ENCODE peak calls at places on chromosome 22, in ten cellular contexts. One of them, this sample, is unnamed.

GRCh38 chr22:34858026-34858425 is 207.9 kb upstream of the ISX start:
- DNase-seq in stimulated activated CD4-positive, alpha-beta T cell treated with anti-CD3 and anti-CD28 coated beads, TNF-alpha, amount 100 ng/mL, for 4 hours: no peak
- DNase-seq in activated naive CD8-positive, alpha-beta T cell treated with anti-CD3 and anti-CD28 coated beads, Interleukin-2, amount 50 U/mL, for 16 hours: no peak
- DNase-seq in activated naive CD4-positive, alpha-beta T cell treated with anti-CD3 and anti-CD28 coated beads for 36 hours: no peak
- DNase-seq in pulmonary artery endothelial cell: no peak
- DNase-seq in activated CD4-positive, alpha-beta T cell treated with anti-CD3 and anti-CD28 coated beads for 36 hours: no peak
- DNase-seq in upper lobe of right lung: no peak
- DNase-seq in breast epithelium: no peak
- DNase-seq in ureter: no peak
- DNase-seq in NCI-H187: no peak
- DNase-seq in this sample: no peak

GRCh38 chr22:40202225-40202944 is 24.7 kb downstream of the TNRC6B start:
- DNase-seq in stimulated activated CD4-positive, alpha-beta T cell treated with anti-CD3 and anti-CD28 coated beads, TNF-alpha, amount 100 ng/mL, for 4 hours: no peak
- DNase-seq in activated naive CD8-positive, alpha-beta T cell treated with anti-CD3 and anti-CD28 coated beads, Interleukin-2, amount 50 U/mL, for 16 hours: no peak
- DNase-seq in activated naive CD4-positive, alpha-beta T cell treated with anti-CD3 and anti-CD28 coated beads for 36 hours: no peak
- DNase-seq in pulmonary artery endothelial cell: no peak
- DNase-seq in activated CD4-positive, alpha-beta T cell treated with anti-CD3 and anti-CD28 coated beads for 36 hours: no peak
- DNase-seq in upper lobe of right lung: no peak
- DNase-seq in breast epithelium: no peak
- DNase-seq in ureter: no peak
- DNase-seq in NCI-H187: no peak
- DNase-seq in this sample: no peak

GRCh38 chr22:17429516-17429915 is 60.3 kb downstream of the CECR2 start:
- DNase-seq in stimulated activated CD4-positive, alpha-beta T cell treated with anti-CD3 and anti-CD28 coated beads, TNF-alpha, amount 100 ng/mL, for 4 hours: no peak
- DNase-seq in activated naive CD8-positive, alpha-beta T cell treated with anti-CD3 and anti-CD28 coated beads, Interleukin-2, amount 50 U/mL, for 16 hours: no peak
- DNase-seq in activated naive CD4-positive, alpha-beta T cell treated with anti-CD3 and anti-CD28 coated beads for 36 hours: no peak
- DNase-seq in pulmonary artery endothelial cell: no peak
- DNase-seq in activated CD4-positive, alpha-beta T cell treated with anti-CD3 and anti-CD28 coated beads for 36 hours: no peak
- DNase-seq in upper lobe of right lung: no peak
- DNase-seq in breast epithelium: no peak
- DNase-seq in ureter: no peak
- DNase-seq in NCI-H187: no peak
- DNase-seq in this sample: no peak

GRCh38 chr22:37623075-37624016 is 14.7 kb downstream of the GGA1 start:
- DNase-seq in stimulated activated CD4-positive, alpha-beta T cell treated with anti-CD3 and anti-CD28 coated beads, TNF-alpha, amount 100 ng/mL, for 4 hours: peak
- DNase-seq in activated naive CD8-positive, alpha-beta T cell treated with anti-CD3 and anti-CD28 coated beads, Interleukin-2, amount 50 U/mL, for 16 hours: peak
- DNase-seq in activated naive CD4-positive, alpha-beta T cell treated with anti-CD3 and anti-CD28 coated beads for 36 hours: peak
- DNase-seq in pulmonary artery endothelial cell: no peak
- DNase-seq in activated CD4-positive, alpha-beta T cell treated with anti-CD3 and anti-CD28 coated beads for 36 hours: peak
- DNase-seq in upper lobe of right lung: peak
- DNase-seq in breast epithelium: no peak
- DNase-seq in ureter: no peak
- DNase-seq in NCI-H187: no peak
- DNase-seq in this sample: peak

GRCh38 chr22:27397948-27398330 is 403.6 kb downstream of the MN1 start:
- DNase-seq in stimulated activated CD4-positive, alpha-beta T cell treated with anti-CD3 and anti-CD28 coated beads, TNF-alpha, amount 100 ng/mL, for 4 hours: no peak
- DNase-seq in activated naive CD8-positive, alpha-beta T cell treated with anti-CD3 and anti-CD28 coated beads, Interleukin-2, amount 50 U/mL, for 16 hours: no peak
- DNase-seq in activated naive CD4-positive, alpha-beta T cell treated with anti-CD3 and anti-CD28 coated beads for 36 hours: no peak
- DNase-seq in pulmonary artery endothelial cell: no peak
- DNase-seq in activated CD4-positive, alpha-beta T cell treated with anti-CD3 and anti-CD28 coated beads for 36 hours: no peak
- DNase-seq in upper lobe of right lung: no peak
- DNase-seq in breast epithelium: no peak
- DNase-seq in ureter: peak
- DNase-seq in NCI-H187: no peak
- DNase-seq in this sample: no peak

GRCh38 chr22:43085658-43086606 is 3.3 kb downstream of the TTLL1 start:
- DNase-seq in stimulated activated CD4-positive, alpha-beta T cell treated with anti-CD3 and anti-CD28 coated beads, TNF-alpha, amount 100 ng/mL, for 4 hours: no peak
- DNase-seq in activated naive CD8-positive, alpha-beta T cell treated with anti-CD3 and anti-CD28 coated beads, Interleukin-2, amount 50 U/mL, for 16 hours: no peak
- DNase-seq in activated naive CD4-positive, alpha-beta T cell treated with anti-CD3 and anti-CD28 coated beads for 36 hours: no peak
- DNase-seq in pulmonary artery endothelial cell: no peak
- DNase-seq in activated CD4-positive, alpha-beta T cell treated with anti-CD3 and anti-CD28 coated beads for 36 hours: peak
- DNase-seq in upper lobe of right lung: no peak
- DNase-seq in breast epithelium: no peak
- DNase-seq in ureter: no peak
- DNase-seq in NCI-H187: no peak
- DNase-seq in this sample: no peak

GRCh38 chr22:17870408-17870807 is 96.1 kb upstream of the BID start:
- DNase-seq in stimulated activated CD4-positive, alpha-beta T cell treated with anti-CD3 and anti-CD28 coated beads, TNF-alpha, amount 100 ng/mL, for 4 hours: no peak
- DNase-seq in activated naive CD8-positive, alpha-beta T cell treated with anti-CD3 and anti-CD28 coated beads, Interleukin-2, amount 50 U/mL, for 16 hours: no peak
- DNase-seq in activated naive CD4-positive, alpha-beta T cell treated with anti-CD3 and anti-CD28 coated beads for 36 hours: no peak
- DNase-seq in pulmonary artery endothelial cell: no peak
- DNase-seq in activated CD4-positive, alpha-beta T cell treated with anti-CD3 and anti-CD28 coated beads for 36 hours: no peak
- DNase-seq in upper lobe of right lung: no peak
- DNase-seq in breast epithelium: no peak
- DNase-seq in ureter: no peak
- DNase-seq in NCI-H187: peak
- DNase-seq in this sample: no peak

GRCh38 chr22:27952091-27952490 is 33.0 kb upstream of the PITPNB start:
- DNase-seq in stimulated activated CD4-positive, alpha-beta T cell treated with anti-CD3 and anti-CD28 coated beads, TNF-alpha, amount 100 ng/mL, for 4 hours: no peak
- DNase-seq in activated naive CD8-positive, alpha-beta T cell treated with anti-CD3 and anti-CD28 coated beads, Interleukin-2, amount 50 U/mL, for 16 hours: no peak
- DNase-seq in activated naive CD4-positive, alpha-beta T cell treated with anti-CD3 and anti-CD28 coated beads for 36 hours: no peak
- DNase-seq in pulmonary artery endothelial cell: peak
- DNase-seq in activated CD4-positive, alpha-beta T cell treated with anti-CD3 and anti-CD28 coated beads for 36 hours: no peak
- DNase-seq in upper lobe of right lung: no peak
- DNase-seq in breast epithelium: no peak
- DNase-seq in ureter: no peak
- DNase-seq in NCI-H187: no peak
- DNase-seq in this sample: no peak

GRCh38 chr22:27541831-27542230 is 259.7 kb downstream of the MN1 start:
- DNase-seq in stimulated activated CD4-positive, alpha-beta T cell treated with anti-CD3 and anti-CD28 coated beads, TNF-alpha, amount 100 ng/mL, for 4 hours: no peak
- DNase-seq in activated naive CD8-positive, alpha-beta T cell treated with anti-CD3 and anti-CD28 coated beads, Interleukin-2, amount 50 U/mL, for 16 hours: no peak
- DNase-seq in activated naive CD4-positive, alpha-beta T cell treated with anti-CD3 and anti-CD28 coated beads for 36 hours: no peak
- DNase-seq in pulmonary artery endothelial cell: no peak
- DNase-seq in activated CD4-positive, alpha-beta T cell treated with anti-CD3 and anti-CD28 coated beads for 36 hours: no peak
- DNase-seq in upper lobe of right lung: no peak
- DNase-seq in breast epithelium: no peak
- DNase-seq in ureter: no peak
- DNase-seq in NCI-H187: no peak
- DNase-seq in this sample: no peak

GRCh38 chr22:39738746-39739145 is 154.8 kb downstream of the ENTHD1 start:
- DNase-seq in stimulated activated CD4-positive, alpha-beta T cell treated with anti-CD3 and anti-CD28 coated beads, TNF-alpha, amount 100 ng/mL, for 4 hours: no peak
- DNase-seq in activated naive CD8-positive, alpha-beta T cell treated with anti-CD3 and anti-CD28 coated beads, Interleukin-2, amount 50 U/mL, for 16 hours: no peak
- DNase-seq in activated naive CD4-positive, alpha-beta T cell treated with anti-CD3 and anti-CD28 coated beads for 36 hours: no peak
- DNase-seq in pulmonary artery endothelial cell: no peak
- DNase-seq in activated CD4-positive, alpha-beta T cell treated with anti-CD3 and anti-CD28 coated beads for 36 hours: no peak
- DNase-seq in upper lobe of right lung: no peak
- DNase-seq in breast epithelium: no peak
- DNase-seq in ureter: no peak
- DNase-seq in NCI-H187: no peak
- DNase-seq in this sample: no peak

GRCh38 chr22:36055376-36056310 is 27.0 kb upstream of the RBFOX2 start:
- DNase-seq in stimulated activated CD4-positive, alpha-beta T cell treated with anti-CD3 and anti-CD28 coated beads, TNF-alpha, amount 100 ng/mL, for 4 hours: no peak
- DNase-seq in activated naive CD8-positive, alpha-beta T cell treated with anti-CD3 and anti-CD28 coated beads, Interleukin-2, amount 50 U/mL, for 16 hours: no peak
- DNase-seq in activated naive CD4-positive, alpha-beta T cell treated with anti-CD3 and anti-CD28 coated beads for 36 hours: no peak
- DNase-seq in pulmonary artery endothelial cell: no peak
- DNase-seq in activated CD4-positive, alpha-beta T cell treated with anti-CD3 and anti-CD28 coated beads for 36 hours: no peak
- DNase-seq in upper lobe of right lung: no peak
- DNase-seq in breast epithelium: no peak
- DNase-seq in ureter: no peak
- DNase-seq in NCI-H187: no peak
- DNase-seq in this sample: no peak

GRCh38 chr22:50569896-50570535 is 7.3 kb upstream of the SYCE3 start:
- DNase-seq in stimulated activated CD4-positive, alpha-beta T cell treated with anti-CD3 and anti-CD28 coated beads, TNF-alpha, amount 100 ng/mL, for 4 hours: no peak
- DNase-seq in activated naive CD8-positive, alpha-beta T cell treated with anti-CD3 and anti-CD28 coated beads, Interleukin-2, amount 50 U/mL, for 16 hours: no peak
- DNase-seq in activated naive CD4-positive, alpha-beta T cell treated with anti-CD3 and anti-CD28 coated beads for 36 hours: no peak
- DNase-seq in pulmonary artery endothelial cell: no peak
- DNase-seq in activated CD4-positive, alpha-beta T cell treated with anti-CD3 and anti-CD28 coated beads for 36 hours: no peak
- DNase-seq in upper lobe of right lung: no peak
- DNase-seq in breast epithelium: no peak
- DNase-seq in ureter: no peak
- DNase-seq in NCI-H187: no peak
- DNase-seq in this sample: no peak

GRCh38 chr22:20644071-20644642 is 129.8 kb upstream of the SERPIND1 start:
- DNase-seq in stimulated activated CD4-positive, alpha-beta T cell treated with anti-CD3 and anti-CD28 coated beads, TNF-alpha, amount 100 ng/mL, for 4 hours: no peak
- DNase-seq in activated naive CD8-positive, alpha-beta T cell treated with anti-CD3 and anti-CD28 coated beads, Interleukin-2, amount 50 U/mL, for 16 hours: no peak
- DNase-seq in activated naive CD4-positive, alpha-beta T cell treated with anti-CD3 and anti-CD28 coated beads for 36 hours: no peak
- DNase-seq in pulmonary artery endothelial cell: no peak
- DNase-seq in activated CD4-positive, alpha-beta T cell treated with anti-CD3 and anti-CD28 coated beads for 36 hours: no peak
- DNase-seq in upper lobe of right lung: no peak
- DNase-seq in breast epithelium: no peak
- DNase-seq in ureter: peak
- DNase-seq in NCI-H187: no peak
- DNase-seq in this sample: no peak